ENCODE peak calls at places on chromosomes 2 and 18, in ten cellular contexts. P, U, I, X, M, Q, E, L, C and A are unnamed samples.

GRCh38 chr2:28199995-28200394 is 192.7 kb upstream of the FOSL2 start:
- DNase-seq in P (no peak), U (no peak), I (no peak), X (no peak), M (no peak), Q (no peak), E (no peak), L (no peak), C (no peak), A (no peak)

GRCh38 chr2:190352668-190353536 is 9.5 kb downstream of the INPP1 start:
- DNase-seq in P (no peak), U (no peak), I (no peak), X (no peak), M (peak; percentile 76), Q (no peak), E (no peak), L (no peak), C (no peak), A (peak; percentile 74)

GRCh38 chr2:188931361-188931760 is 42.8 kb upstream of the COL3A1 start:
- DNase-seq in P (no peak), U (no peak), I (no peak), X (no peak), M (no peak), Q (no peak), E (no peak), L (no peak), C (no peak), A (no peak)

GRCh38 chr2:64750817-64751285 is 97.1 kb upstream of the SERTAD2 start:
- DNase-seq in P (peak; percentile 99), U (peak; percentile 92), I (peak; percentile 100), X (peak; percentile 89), M (no peak), Q (peak; percentile 98), E (peak; percentile 99), L (peak; percentile 93), C (peak; percentile 99), A (peak; percentile 99)

GRCh38 chr2:133085646-133086045 is 415.6 kb upstream of the LYPD1 start:
- DNase-seq in P (no peak), U (no peak), I (no peak), X (no peak), M (no peak), Q (no peak), E (no peak), L (no peak), C (no peak), A (no peak)

GRCh38 chr18:74748809-74749208 is 151.1 kb downstream of the ZNF407 start:
- DNase-seq in P (no peak), U (no peak), I (no peak), X (no peak), M (no peak), Q (no peak), E (no peak), L (no peak), C (no peak), A (no peak)

GRCh38 chr2:82001614-82002013 is 1697.1 kb upstream of the LRRTM1 start:
- DNase-seq in P (no peak), U (no peak), I (no peak), X (no peak), M (no peak), Q (no peak), E (no peak), L (no peak), C (no peak), A (no peak)

GRCh38 chr18:75255113-75255512 is 44.5 kb downstream of the TSHZ1 start:
- DNase-seq in P (no peak), U (no peak), I (no peak), X (no peak), M (no peak), Q (no peak), E (no peak), L (no peak), C (no peak), A (no peak)

GRCh38 chr2:74379851-74380789 is at the start of gene DCTN1:
- DNase-seq in P (peak; percentile 50), U (no peak), I (peak; percentile 45), X (no peak), M (peak; percentile 84), Q (peak; percentile 71), E (no peak), L (peak; percentile 57), C (peak; percentile 43), A (peak; percentile 85)

GRCh38 chr18:42192251-42193248 is 237.5 kb downstream of the PIK3C3 start:
- DNase-seq in P (peak; percentile 93), U (no peak), I (no peak), X (no peak), M (peak; percentile 41), Q (no peak), E (no peak), L (no peak), C (no peak), A (peak; percentile 85)

GRCh38 chr18:78792094-78792493 is 187.5 kb upstream of the SALL3 start:
- DNase-seq in P (no peak), U (no peak), I (no peak), X (no peak), M (no peak), Q (no peak), E (no peak), L (no peak), C (no peak), A (no peak)

GRCh38 chr2:985317-985898 is 34.8 kb downstream of the SNTG2 start:
- DNase-seq in P (no peak), U (no peak), I (no peak), X (no peak), M (no peak), Q (no peak), E (no peak), L (no peak), C (no peak), A (no peak)

GRCh38 chr2:36797324-36798070 is 101.0 kb downstream of the VIT start:
- DNase-seq in P (no peak), U (no peak), I (no peak), X (no peak), M (no peak), Q (no peak), E (no peak), L (no peak), C (no peak), A (no peak)

GRCh38 chr2:174573621-174574081 is 24.0 kb downstream of the WIPF1 start:
- DNase-seq in P (peak; percentile 84), U (no peak), I (no peak), X (no peak), M (no peak), Q (no peak), E (peak; percentile 72), L (no peak), C (peak; percentile 49), A (peak; percentile 57)

GRCh38 chr2:45851111-45851510 is 199.6 kb downstream of the PRKCE start:
- DNase-seq in P (no peak), U (no peak), I (no peak), X (no peak), M (no peak), Q (no peak), E (no peak), L (no peak), C (no peak), A (no peak)

GRCh38 chr2:71426721-71427120 is 26.6 kb upstream of the DYSF start:
- DNase-seq in P (no peak), U (no peak), I (no peak), X (no peak), M (no peak), Q (no peak), E (no peak), L (no peak), C (no peak), A (no peak)

GRCh38 chr2:232667989-232668583 is 29.0 kb upstream of the GIGYF2 start:
- DNase-seq in P (no peak), U (no peak), I (no peak), X (no peak), M (peak; percentile 94), Q (no peak), E (no peak), L (no peak), C (peak; percentile 79), A (peak; percentile 98)